ENCODE peak calls at places on chromosome 18, in nine cellular contexts. One of them, this sample, is unnamed.

GRCh38 chr18:57447154-57447621 is 12.0 kb downstream of the ONECUT2 start:
- DNase-seq in brain microvascular endothelial cell: peak; percentile 14
- DNase-seq in cardiac fibroblast: peak; percentile 29
- DNase-seq in tibial artery: no peak
- DNase-seq in thyroid gland: peak; percentile 5
- DNase-seq in kidney epithelial cell: no peak
- DNase-seq in heart right ventricle: no peak
- DNase-seq in IMR-90: peak; percentile 18
- DNase-seq in RWPE1: no peak
- DNase-seq in this sample: no peak

GRCh38 chr18:25279133-25279532 is 72.8 kb downstream of the ZNF521 start:
- DNase-seq in kidney epithelial cell: no peak
- DNase-seq in heart right ventricle: no peak
- DNase-seq in brain microvascular endothelial cell: peak; percentile 30
- DNase-seq in RWPE1: no peak
- DNase-seq in thyroid gland: no peak
- DNase-seq in cardiac fibroblast: peak; percentile 23
- DNase-seq in tibial artery: no peak
- DNase-seq in IMR-90: peak; percentile 87
- DNase-seq in this sample: no peak

GRCh38 chr18:36808681-36809080 is 20.1 kb downstream of the TPGS2 start:
- DNase-seq in brain microvascular endothelial cell: peak; percentile 51
- DNase-seq in tibial artery: no peak
- DNase-seq in heart right ventricle: no peak
- DNase-seq in IMR-90: peak; percentile 91
- DNase-seq in RWPE1: no peak
- DNase-seq in thyroid gland: no peak
- DNase-seq in cardiac fibroblast: peak; percentile 33
- DNase-seq in kidney epithelial cell: no peak
- DNase-seq in this sample: no peak

GRCh38 chr18:34909637-34910364 is 131.4 kb upstream of the MAPRE2 start:
- DNase-seq in kidney epithelial cell: no peak
- DNase-seq in heart right ventricle: no peak
- DNase-seq in brain microvascular endothelial cell: peak; percentile 76
- DNase-seq in RWPE1: no peak
- DNase-seq in IMR-90: peak; percentile 69
- DNase-seq in tibial artery: no peak
- DNase-seq in thyroid gland: no peak
- DNase-seq in cardiac fibroblast: peak; percentile 15
- DNase-seq in this sample: no peak

GRCh38 chr18:477565-477964 is 22.9 kb downstream of the COLEC12 start:
- DNase-seq in thyroid gland: no peak
- DNase-seq in heart right ventricle: no peak
- DNase-seq in kidney epithelial cell: no peak
- DNase-seq in brain microvascular endothelial cell: no peak
- DNase-seq in cardiac fibroblast: no peak
- DNase-seq in tibial artery: no peak
- DNase-seq in RWPE1: peak; percentile 30
- DNase-seq in IMR-90: no peak
- DNase-seq in this sample: peak; percentile 38

GRCh38 chr18:54280206-54280550 is 10.9 kb downstream of the POLI start:
- DNase-seq in kidney epithelial cell: no peak
- DNase-seq in thyroid gland: no peak
- DNase-seq in heart right ventricle: no peak
- DNase-seq in RWPE1: no peak
- DNase-seq in IMR-90: no peak
- DNase-seq in tibial artery: no peak
- DNase-seq in cardiac fibroblast: no peak
- DNase-seq in brain microvascular endothelial cell: no peak
- DNase-seq in this sample: no peak

GRCh38 chr18:35311506-35311905 is 21.5 kb upstream of the ZSCAN30 start:
- DNase-seq in kidney epithelial cell: no peak
- DNase-seq in tibial artery: no peak
- DNase-seq in thyroid gland: no peak
- DNase-seq in brain microvascular endothelial cell: peak; percentile 26
- DNase-seq in IMR-90: peak; percentile 65
- DNase-seq in RWPE1: peak; percentile 11
- DNase-seq in cardiac fibroblast: peak; percentile 44
- DNase-seq in heart right ventricle: no peak
- DNase-seq in this sample: no peak

GRCh38 chr18:7170292-7170691 is 52.7 kb upstream of the LAMA1 start:
- DNase-seq in kidney epithelial cell: no peak
- DNase-seq in thyroid gland: no peak
- DNase-seq in cardiac fibroblast: no peak
- DNase-seq in heart right ventricle: no peak
- DNase-seq in tibial artery: no peak
- DNase-seq in RWPE1: no peak
- DNase-seq in IMR-90: no peak
- DNase-seq in brain microvascular endothelial cell: no peak
- DNase-seq in this sample: no peak

GRCh38 chr18:79883461-79884295 is 67.8 kb downstream of the SLC66A2 start:
- DNase-seq in cardiac fibroblast: no peak
- DNase-seq in kidney epithelial cell: no peak
- DNase-seq in RWPE1: no peak
- DNase-seq in tibial artery: no peak
- DNase-seq in IMR-90: no peak
- DNase-seq in brain microvascular endothelial cell: no peak
- DNase-seq in heart right ventricle: no peak
- DNase-seq in thyroid gland: no peak
- DNase-seq in this sample: no peak

DNA sequence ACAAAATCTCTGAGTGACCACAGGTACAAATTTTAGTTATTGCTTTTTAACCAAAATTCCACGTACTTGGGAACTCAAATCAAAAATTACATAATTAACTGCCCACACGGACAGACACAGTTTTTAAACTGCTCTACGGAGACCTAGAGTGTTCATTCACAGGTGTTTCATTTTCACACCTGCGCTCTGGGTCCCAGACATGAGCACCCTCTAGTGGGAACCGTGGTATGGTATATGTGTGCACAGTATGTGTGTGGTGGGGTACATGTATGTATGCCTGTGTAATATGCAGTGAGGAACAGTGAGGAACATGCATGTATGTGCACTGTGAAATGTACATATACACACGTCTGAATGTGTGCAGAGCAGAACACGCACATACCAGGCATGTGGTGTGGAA is 65.0 kb downstream of the PPP4R1 start:
- DNase-seq in tibial artery: no peak
- DNase-seq in brain microvascular endothelial cell: no peak
- DNase-seq in RWPE1: no peak
- DNase-seq in kidney epithelial cell: no peak
- DNase-seq in thyroid gland: no peak
- DNase-seq in IMR-90: no peak
- DNase-seq in cardiac fibroblast: no peak
- DNase-seq in heart right ventricle: no peak
- DNase-seq in this sample: no peak
- TF ChIP-seq CTCF in tibial artery: no peak
- TF ChIP-seq CTCF in brain microvascular endothelial cell: peak; percentile 29
- TF ChIP-seq CTCF in RWPE1: no peak
- TF ChIP-seq CTCF in kidney epithelial cell: peak; percentile 18
- TF ChIP-seq CTCF in thyroid gland: no peak
- TF ChIP-seq CTCF in IMR-90: peak; percentile 8
- TF ChIP-seq CTCF in cardiac fibroblast: no peak
- TF ChIP-seq CTCF in heart right ventricle: no peak
- TF ChIP-seq CTCF in this sample: peak; percentile 31

GRCh38 chr18:63344263-63344662 is 22.7 kb downstream of the KDSR start:
- DNase-seq in tibial artery: no peak
- DNase-seq in thyroid gland: no peak
- DNase-seq in IMR-90: no peak
- DNase-seq in RWPE1: no peak
- DNase-seq in cardiac fibroblast: no peak
- DNase-seq in kidney epithelial cell: no peak
- DNase-seq in brain microvascular endothelial cell: no peak
- DNase-seq in heart right ventricle: no peak
- DNase-seq in this sample: no peak

GRCh38 chr18:63339920-63340484 is 20.4 kb upstream of the BCL2 start:
- DNase-seq in RWPE1: no peak
- DNase-seq in heart right ventricle: no peak
- DNase-seq in thyroid gland: peak; percentile 20
- DNase-seq in brain microvascular endothelial cell: no peak
- DNase-seq in cardiac fibroblast: peak; percentile 58
- DNase-seq in kidney epithelial cell: no peak
- DNase-seq in IMR-90: peak; percentile 41
- DNase-seq in tibial artery: no peak
- DNase-seq in this sample: no peak

GRCh38 chr18:63346031-63346430 is 21.0 kb downstream of the KDSR start:
- DNase-seq in tibial artery: no peak
- DNase-seq in thyroid gland: no peak
- DNase-seq in brain microvascular endothelial cell: no peak
- DNase-seq in heart right ventricle: peak; percentile 38
- DNase-seq in IMR-90: no peak
- DNase-seq in kidney epithelial cell: no peak
- DNase-seq in cardiac fibroblast: peak; percentile 7
- DNase-seq in RWPE1: peak; percentile 78
- DNase-seq in this sample: no peak

GRCh38 chr18:63344918-63345317 is 22.1 kb downstream of the KDSR start:
- DNase-seq in thyroid gland: peak; percentile 30
- DNase-seq in IMR-90: no peak
- DNase-seq in brain microvascular endothelial cell: no peak
- DNase-seq in RWPE1: no peak
- DNase-seq in tibial artery: no peak
- DNase-seq in kidney epithelial cell: no peak
- DNase-seq in heart right ventricle: no peak
- DNase-seq in cardiac fibroblast: no peak
- DNase-seq in this sample: no peak

GRCh38 chr18:63342206-63342605 is 22.6 kb upstream of the BCL2 start:
- DNase-seq in RWPE1: no peak
- DNase-seq in tibial artery: no peak
- DNase-seq in IMR-90: peak; percentile 28
- DNase-seq in cardiac fibroblast: peak; percentile 57
- DNase-seq in brain microvascular endothelial cell: no peak
- DNase-seq in heart right ventricle: no peak
- DNase-seq in thyroid gland: no peak
- DNase-seq in kidney epithelial cell: no peak
- DNase-seq in this sample: peak; percentile 22
- TF ChIP-seq CTCF in RWPE1: peak; percentile 62
- TF ChIP-seq CTCF in tibial artery: peak; percentile 18
- TF ChIP-seq CTCF in IMR-90: peak; percentile 40
- TF ChIP-seq CTCF in cardiac fibroblast: peak; percentile 50
- TF ChIP-seq CTCF in brain microvascular endothelial cell: peak; percentile 78
- TF ChIP-seq CTCF in heart right ventricle: peak; percentile 33
- TF ChIP-seq CTCF in thyroid gland: peak; percentile 30
- TF ChIP-seq CTCF in kidney epithelial cell: peak; percentile 63
- TF ChIP-seq CTCF in this sample: peak; percentile 50

GRCh38 chr18:46716336-46716735 is 40.5 kb downstream of the ST8SIA5 start:
- DNase-seq in thyroid gland: no peak
- DNase-seq in IMR-90: no peak
- DNase-seq in kidney epithelial cell: no peak
- DNase-seq in heart right ventricle: no peak
- DNase-seq in RWPE1: no peak
- DNase-seq in tibial artery: no peak
- DNase-seq in brain microvascular endothelial cell: no peak
- DNase-seq in cardiac fibroblast: no peak
- DNase-seq in this sample: no peak

GRCh38 chr18:46716827-46717226 is 40.0 kb downstream of the ST8SIA5 start:
- DNase-seq in kidney epithelial cell: no peak
- DNase-seq in RWPE1: no peak
- DNase-seq in tibial artery: no peak
- DNase-seq in IMR-90: no peak
- DNase-seq in brain microvascular endothelial cell: no peak
- DNase-seq in thyroid gland: no peak
- DNase-seq in heart right ventricle: no peak
- DNase-seq in cardiac fibroblast: no peak
- DNase-seq in this sample: no peak

GRCh38 chr18:46712406-46712805 is 44.4 kb downstream of the ST8SIA5 start:
- DNase-seq in cardiac fibroblast: peak; percentile 9
- DNase-seq in IMR-90: peak; percentile 58
- DNase-seq in heart right ventricle: no peak
- DNase-seq in kidney epithelial cell: peak; percentile 49
- DNase-seq in brain microvascular endothelial cell: no peak
- DNase-seq in thyroid gland: no peak
- DNase-seq in RWPE1: no peak
- DNase-seq in tibial artery: no peak
- DNase-seq in this sample: no peak

GRCh38 chr18:46711444-46711863 is 45.4 kb downstream of the ST8SIA5 start:
- DNase-seq in tibial artery: no peak
- DNase-seq in RWPE1: no peak
- DNase-seq in cardiac fibroblast: no peak
- DNase-seq in heart right ventricle: no peak
- DNase-seq in brain microvascular endothelial cell: no peak
- DNase-seq in IMR-90: no peak
- DNase-seq in kidney epithelial cell: no peak
- DNase-seq in thyroid gland: no peak
- DNase-seq in this sample: peak; percentile 66

DNA sequence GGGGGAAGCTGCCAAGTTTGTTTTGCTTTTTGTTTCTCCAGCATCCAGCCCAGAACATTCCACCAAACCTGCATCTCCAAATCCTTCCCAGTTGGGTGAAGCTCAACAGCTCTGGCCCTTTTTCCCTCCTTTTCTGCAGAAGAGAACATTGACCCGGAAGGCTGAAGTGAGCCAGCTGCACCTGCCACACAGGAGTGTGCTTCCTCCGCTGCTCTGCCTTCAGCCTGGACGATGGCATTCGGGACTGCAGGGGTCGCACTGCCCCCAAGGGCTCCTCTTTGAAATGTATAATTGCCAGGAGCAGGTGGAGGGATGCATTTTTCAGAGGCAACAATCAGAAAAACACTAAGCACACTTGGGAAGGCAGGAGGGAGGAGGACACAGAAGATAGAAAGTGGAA is 41.8 kb downstream of the ST8SIA5 start:
- DNase-seq in RWPE1: no peak
- DNase-seq in cardiac fibroblast: no peak
- DNase-seq in kidney epithelial cell: no peak
- DNase-seq in heart right ventricle: no peak
- DNase-seq in IMR-90: no peak
- DNase-seq in brain microvascular endothelial cell: no peak
- DNase-seq in thyroid gland: no peak
- DNase-seq in tibial artery: no peak
- DNase-seq in this sample: no peak
- TF ChIP-seq CTCF in RWPE1: no peak
- TF ChIP-seq CTCF in cardiac fibroblast: no peak
- TF ChIP-seq CTCF in kidney epithelial cell: no peak
- TF ChIP-seq CTCF in heart right ventricle: no peak
- TF ChIP-seq CTCF in IMR-90: no peak
- TF ChIP-seq CTCF in brain microvascular endothelial cell: no peak
- TF ChIP-seq CTCF in thyroid gland: no peak
- TF ChIP-seq CTCF in tibial artery: no peak
- TF ChIP-seq CTCF in this sample: no peak

DNA sequence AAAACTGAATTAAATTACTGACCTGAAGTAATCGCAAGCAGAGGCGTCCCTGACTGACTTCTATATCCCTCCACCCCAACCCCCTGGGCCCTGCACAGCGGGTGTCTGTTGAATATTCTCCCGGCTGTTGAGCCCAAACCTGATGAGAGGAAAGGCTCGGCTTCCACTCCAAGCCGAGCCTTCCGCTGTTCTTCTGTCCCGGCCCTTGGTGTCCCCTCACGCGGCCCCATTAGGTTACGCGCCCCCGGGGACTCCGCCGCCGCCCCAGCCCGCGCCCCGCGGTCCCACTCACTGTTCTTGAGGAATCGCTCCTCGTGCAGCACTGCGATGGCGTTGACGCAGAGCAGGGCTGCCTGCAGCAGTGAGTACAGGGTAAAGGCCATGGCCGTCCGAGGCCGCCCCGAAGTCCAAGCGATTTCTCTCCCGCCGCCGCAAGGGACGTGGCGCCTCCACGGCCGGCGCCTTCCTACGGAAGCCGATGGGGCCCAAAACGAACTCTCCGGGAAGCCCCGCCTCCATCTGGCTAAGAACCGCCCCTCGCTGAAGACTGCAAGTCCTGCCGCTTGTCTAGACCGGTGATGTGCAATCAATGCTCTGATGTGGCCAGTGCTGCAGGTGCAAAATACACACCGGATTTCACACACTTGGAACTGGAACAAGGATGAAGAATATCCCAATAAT is at the start of gene IER3IP1:
- DNase-seq in cardiac fibroblast: peak; percentile 95
- DNase-seq in tibial artery: peak; percentile 86
- DNase-seq in kidney epithelial cell: peak; percentile 50
- DNase-seq in brain microvascular endothelial cell: peak; percentile 92
- DNase-seq in RWPE1: peak; percentile 70
- DNase-seq in IMR-90: peak; percentile 91
- DNase-seq in heart right ventricle: peak; percentile 92
- DNase-seq in thyroid gland: peak; percentile 88
- DNase-seq in this sample: peak; percentile 91
- TF ChIP-seq CTCF in cardiac fibroblast: peak; percentile 29
- TF ChIP-seq CTCF in tibial artery: no peak
- TF ChIP-seq CTCF in kidney epithelial cell: no peak
- TF ChIP-seq CTCF in brain microvascular endothelial cell: peak; percentile 19
- TF ChIP-seq CTCF in RWPE1: no peak
- TF ChIP-seq CTCF in IMR-90: no peak
- TF ChIP-seq CTCF in heart right ventricle: no peak
- TF ChIP-seq CTCF in thyroid gland: no peak
- TF ChIP-seq CTCF in this sample: no peak